ENCODE peak calls at places on chromosomes 1 and 21, in ten cellular contexts. E is heart right ventricle; M is hippocampal formation; R is NCI-H524; T is posterior cingulate gyrus; P is EL; I is NAMALWA; G is activated T-cell treated with anti-CD3 and anti-CD28 coated beads for 1 hour; X is stimulated activated CD8-positive, alpha-beta memory T cell treated with anti-CD3 and anti-CD28 coated beads, Interleukin-7, amount 100 ng/mL, for 24 hours; O is activated CD8-positive, alpha-beta memory T cell treated with anti-CD3 and anti-CD28 coated beads, Interleukin-2, amount 10 ng/mL, durations not matched to agents 7 days and 5 days. L is an unnamed sample.

GRCh38 chr1:26438041-26438440 is 5.9 kb downstream of the DHDDS start:
- DNase-seq in X (no peak), O (no peak), T (no peak), I (no peak), P (no peak), R (no peak), G (no peak), M (no peak), E (no peak), L (no peak)

GRCh38 chr1:20242890-20243479 is 47.7 kb upstream of the VWA5B1 start:
- DNase-seq in R (no peak), E (no peak), X (no peak), P (no peak), T (no peak), O (no peak), M (no peak), G (no peak), I (no peak), L (no peak)

GRCh38 chr1:87156124-87156523 is 172.6 kb upstream of the LMO4 start:
- DNase-seq in E (no peak), I (no peak), P (no peak), M (no peak), G (no peak), O (no peak), T (no peak), X (no peak), R (no peak), L (no peak)

GRCh38 chr1:94416901-94417701 is 1.1 kb upstream of the ABCD3 start:
- DNase-seq in R (peak), G (no peak), P (peak), M (peak), I (no peak), T (peak), E (peak), X (no peak), O (no peak), L (no peak)

GRCh38 chr1:96409087-96409486 is 312.5 kb upstream of the PTBP2 start:
- DNase-seq in I (no peak), O (no peak), P (no peak), X (no peak), R (no peak), T (no peak), E (peak), G (no peak), M (no peak), L (no peak)

GRCh38 chr1:41504126-41505035 is 19.9 kb upstream of the EDN2 start:
- DNase-seq in E (no peak), G (no peak), I (no peak), P (peak), X (no peak), O (no peak), T (no peak), R (peak), M (no peak), L (no peak)

GRCh38 chr21:43755820-43756594 is 20.1 kb downstream of the CSTB start:
- DNase-seq in P (no peak), R (no peak), O (no peak), T (no peak), X (no peak), G (no peak), M (no peak), I (no peak), E (no peak), L (no peak)

GRCh38 chr1:47682198-47682597 is 244.4 kb downstream of the FOXD2 start:
- DNase-seq in P (no peak), I (no peak), M (no peak), E (no peak), O (peak), R (no peak), X (no peak), T (no peak), G (no peak), L (no peak)

GRCh38 chr21:44482581-44483287 is 27.4 kb downstream of the LRRC3 start:
- DNase-seq in M (no peak), T (no peak), E (no peak), G (no peak), X (no peak), P (no peak), O (no peak), R (peak), I (peak), L (no peak)

GRCh38 chr1:160131803-160132565 is 16.4 kb downstream of the ATP1A2 start:
- DNase-seq in E (peak), M (no peak), P (no peak), G (no peak), I (no peak), X (no peak), O (no peak), T (no peak), R (no peak), L (no peak)

GRCh38 chr1:15847100-15847892 is at the start of gene SPEN:
- DNase-seq in G (peak), O (peak), X (peak), M (peak), E (peak), R (peak), P (peak), T (peak), I (peak), L (peak)

GRCh38 chr1:43134640-43135039 is 37.5 kb downstream of the EBNA1BP2 start:
- DNase-seq in M (no peak), X (no peak), G (no peak), P (no peak), E (no peak), R (no peak), T (no peak), O (no peak), I (no peak), L (no peak)

GRCh38 chr21:46325073-46325912 is 1.3 kb downstream of the PCNT start:
- DNase-seq in X (no peak), I (peak), G (peak), R (peak), T (peak), P (peak), E (peak), O (peak), M (no peak), L (peak)

GRCh38 chr1:215793210-215793609 is 226.1 kb downstream of the KCTD3 start:
- DNase-seq in T (no peak), E (no peak), M (no peak), I (peak), X (no peak), P (peak), G (no peak), O (no peak), R (peak), L (peak)

GRCh38 chr1:7454052-7454815 is 316.9 kb upstream of the VAMP3 start:
- DNase-seq in P (peak), M (no peak), O (no peak), X (no peak), T (peak), E (peak), G (no peak), I (peak), R (no peak), L (peak)

GRCh38 chr1:119651641-119652040 is 3.6 kb upstream of the ZNF697 start:
- DNase-seq in E (no peak), O (no peak), I (no peak), P (no peak), T (no peak), R (no peak), M (peak), G (no peak), X (no peak), L (peak)

GRCh38 chr1:172699111-172699510 is 40.2 kb downstream of the FASLG start:
- DNase-seq in E (no peak), M (no peak), X (peak), R (no peak), O (peak), P (peak), I (no peak), T (no peak), G (peak), L (peak)

GRCh38 chr21:31531967-31532366 is 127.5 kb upstream of the SOD1 start:
- DNase-seq in I (no peak), T (no peak), E (no peak), O (no peak), M (no peak), X (no peak), R (peak), P (no peak), G (no peak), L (no peak)

L was measured in GM12865.